ENCODE peak calls at places on chromosomes 2 and 18, in ten cellular contexts. E is KBM-7; I is activated CD4-positive, alpha-beta T cell treated with anti-CD3 and anti-CD28 coated beads for 1 hour; V is transverse colon; D is glomerular endothelial cell; L is cardiac muscle cell; Y is NCI-H524; W is HS-5; R is C1 segment of cervical spinal cord; Q is stimulated activated naive CD8-positive, alpha-beta T cell treated with anti-CD3 and anti-CD28 coated beads, Interleukin-15, Interleukin-2, amounts not matched to agents 100 U/mL and 50 U/mL, for 24 hours. F is an unnamed sample.
A peak's percentile ranks its signal among the peaks of the same experiment; 100 is the strongest.

GRCh38 chr2:164778723-164779122 is 62.9 kb downstream of the COBLL1 start:
- DNase-seq in V (no peak), W (peak; percentile 32), E (no peak), Q (no peak), L (no peak), Y (no peak), D (no peak), R (no peak), I (no peak), F (no peak)

GRCh38 chr18:26008096-26008495 is 82.3 kb downstream of the SS18 start:
- DNase-seq in R (no peak), Y (no peak), D (no peak), I (no peak), W (no peak), Q (no peak), E (peak; percentile 2), V (no peak), L (no peak), F (no peak)

GRCh38 chr2:32591669-32592463 is 36.0 kb upstream of the TTC27 start:
- DNase-seq in Q (no peak), I (no peak), D (peak; percentile 44), W (no peak), V (no peak), L (no peak), Y (peak; percentile 1), E (peak; percentile 89), R (no peak), F (no peak)

GRCh38 chr2:101741775-101742520 is 44.4 kb downstream of the MAP4K4 start:
- DNase-seq in D (no peak), E (peak; percentile 33), Q (no peak), Y (no peak), V (no peak), I (no peak), L (no peak), R (no peak), W (no peak), F (no peak)

GRCh38 chr2:180983468-180984388 is 3.3 kb downstream of the UBE2E3 start:
- DNase-seq in E (peak; percentile 74), Y (no peak), Q (peak; percentile 13), I (no peak), D (peak; percentile 36), W (peak; percentile 34), L (peak; percentile 73), V (peak; percentile 31), R (no peak), F (peak; percentile 21)

GRCh38 chr2:188079176-188079575 is 212.5 kb upstream of the GULP1 start:
- DNase-seq in E (no peak), I (no peak), D (no peak), R (no peak), Q (no peak), W (peak; percentile 91), Y (no peak), L (no peak), V (no peak), F (no peak)

GRCh38 chr18:49949991-49950395 is 136.7 kb upstream of the ACAA2 start:
- DNase-seq in Q (peak; percentile 13), E (peak; percentile 13), I (no peak), V (no peak), D (no peak), L (no peak), R (no peak), Y (peak; percentile 61), W (no peak), F (no peak)

GRCh38 chr2:197677056-197677455 is 1.7 kb upstream of the RFTN2 start:
- DNase-seq in W (no peak), E (no peak), V (no peak), Q (no peak), I (no peak), L (peak; percentile 69), R (no peak), D (no peak), Y (no peak), F (no peak)

GRCh38 chr2:43462866-43463641 is 132.8 kb downstream of the THADA start:
- DNase-seq in L (no peak), D (no peak), R (no peak), E (no peak), W (no peak), Y (no peak), Q (no peak), I (no peak), V (no peak), F (peak; percentile 27)

GRCh38 chr2:102109016-102109415 is 33.5 kb upstream of the IL1R1 start:
- DNase-seq in Q (no peak), W (no peak), L (no peak), R (no peak), Y (no peak), D (no peak), I (no peak), E (no peak), V (no peak), F (no peak)

GRCh38 chr18:79679552-79680099 is at the start of gene CTDP1:
- DNase-seq in I (peak; percentile 87), Y (peak; percentile 76), W (no peak), V (peak; percentile 91), D (peak; percentile 44), E (no peak), Q (peak; percentile 90), L (peak; percentile 97), R (peak; percentile 99), F (peak; percentile 92)

GRCh38 chr2:53104263-53104662 is 663.3 kb upstream of the CHAC2 start:
- DNase-seq in D (no peak), R (no peak), Y (no peak), I (no peak), W (peak; percentile 42), E (no peak), Q (no peak), V (no peak), L (no peak), F (no peak)

GRCh38 chr2:215826838-215827441 is 186.4 kb downstream of the MREG start:
- DNase-seq in R (no peak), E (no peak), L (peak; percentile 72), D (no peak), V (no peak), Q (no peak), Y (no peak), I (no peak), W (no peak), F (no peak)

GRCh38 chr2:166841679-166842078 is 46.6 kb upstream of the XIRP2 start:
- DNase-seq in D (no peak), Y (no peak), Q (no peak), W (no peak), R (no peak), I (no peak), V (no peak), E (no peak), L (no peak), F (no peak)

GRCh38 chr2:54957321-54957999 is 92.8 kb downstream of the RTN4 start:
- DNase-seq in E (no peak), R (no peak), Y (peak; percentile 44), Q (no peak), I (no peak), L (no peak), V (no peak), D (no peak), W (no peak), F (no peak)

GRCh38 chr2:239828192-239828972 is 196.8 kb downstream of the NDUFA10 start:
- DNase-seq in Q (no peak), L (no peak), R (no peak), I (no peak), Y (no peak), W (no peak), V (no peak), E (no peak), D (no peak), F (no peak)

GRCh38 chr18:69956037-69956436 is 8.4 kb upstream of the CD226 start:
- DNase-seq in I (no peak), Y (no peak), L (no peak), V (no peak), Q (no peak), W (no peak), R (no peak), E (no peak), D (no peak), F (no peak)

GRCh38 chr2:9256570-9257043 is 50.0 kb downstream of the ASAP2 start:
- DNase-seq in W (peak; percentile 33), V (no peak), Y (no peak), E (no peak), L (peak; percentile 56), I (no peak), Q (no peak), R (no peak), D (no peak), F (peak; percentile 76)

GRCh38 chr2:1837022-1837421 is 92.7 kb upstream of the PXDN start:
- DNase-seq in Q (no peak), Y (no peak), I (no peak), L (peak; percentile 21), E (no peak), V (no peak), D (no peak), R (no peak), W (no peak), F (peak; percentile 42)

GRCh38 chr2:217951091-217951490 is 51.7 kb downstream of the TNS1 start:
- DNase-seq in E (no peak), I (no peak), D (no peak), Y (no peak), W (no peak), Q (no peak), V (no peak), R (no peak), L (no peak), F (no peak)

GRCh38 chr2:142944264-142944663 is 66.8 kb downstream of the KYNU start:
- DNase-seq in V (no peak), W (peak; percentile 28), R (no peak), L (no peak), D (no peak), Q (no peak), I (no peak), E (no peak), Y (no peak), F (no peak)

GRCh38 chr2:56167616-56168015 is 16.2 kb upstream of the CCDC85A start:
- DNase-seq in Y (no peak), R (no peak), L (no peak), Q (no peak), I (no peak), V (no peak), D (no peak), E (no peak), W (no peak), F (no peak)

GRCh38 chr2:231717281-231718180 is 9.2 kb downstream of the PTMA start:
- DNase-seq in L (no peak), E (peak; percentile 94), V (no peak), W (no peak), Q (peak; percentile 39), R (no peak), I (no peak), Y (peak; percentile 66), D (no peak), F (no peak)